ENCODE peak calls at places on chromosomes 7 and 10, in eight cellular contexts. One of them, this sample, is unnamed.

GRCh38 chr7:13988011-13988410 is 1.5 kb downstream of the ETV1 start:
- DNase-seq in activated T-cell treated with anti-CD3 and anti-CD28 coated beads, Interleukin-2, amount 50 U/mL, for 72 hours: no peak
- DNase-seq in GM20000: no peak
- DNase-seq in retina: peak
- DNase-seq in nucleus accumbens: no peak
- DNase-seq in stimulated activated CD4-positive, alpha-beta T cell treated with anti-CD3 and anti-CD28 coated beads, Interleukin-15, amount 100 ng/mL, for 1 hour: no peak
- DNase-seq in K562: no peak
- DNase-seq in left ventricle myocardium inferior: no peak
- DNase-seq in this sample: no peak

GRCh38 chr7:70944516-70944915 is 187.4 kb upstream of the GALNT17 start:
- DNase-seq in left ventricle myocardium inferior: no peak
- DNase-seq in activated T-cell treated with anti-CD3 and anti-CD28 coated beads, Interleukin-2, amount 50 U/mL, for 72 hours: no peak
- DNase-seq in K562: no peak
- DNase-seq in retina: no peak
- DNase-seq in nucleus accumbens: no peak
- DNase-seq in stimulated activated CD4-positive, alpha-beta T cell treated with anti-CD3 and anti-CD28 coated beads, Interleukin-15, amount 100 ng/mL, for 1 hour: no peak
- DNase-seq in GM20000: no peak
- DNase-seq in this sample: no peak

GRCh38 chr10:70838270-70838669 is 22.5 kb downstream of the SGPL1 start:
- DNase-seq in stimulated activated CD4-positive, alpha-beta T cell treated with anti-CD3 and anti-CD28 coated beads, Interleukin-15, amount 100 ng/mL, for 1 hour: no peak
- DNase-seq in activated T-cell treated with anti-CD3 and anti-CD28 coated beads, Interleukin-2, amount 50 U/mL, for 72 hours: no peak
- DNase-seq in left ventricle myocardium inferior: no peak
- DNase-seq in K562: no peak
- DNase-seq in nucleus accumbens: no peak
- DNase-seq in GM20000: no peak
- DNase-seq in retina: no peak
- DNase-seq in this sample: no peak

GRCh38 chr7:7554021-7554432 is 12.7 kb upstream of the MIOS start:
- DNase-seq in GM20000: no peak
- DNase-seq in left ventricle myocardium inferior: no peak
- DNase-seq in stimulated activated CD4-positive, alpha-beta T cell treated with anti-CD3 and anti-CD28 coated beads, Interleukin-15, amount 100 ng/mL, for 1 hour: no peak
- DNase-seq in K562: no peak
- DNase-seq in activated T-cell treated with anti-CD3 and anti-CD28 coated beads, Interleukin-2, amount 50 U/mL, for 72 hours: no peak
- DNase-seq in nucleus accumbens: no peak
- DNase-seq in retina: peak
- DNase-seq in this sample: no peak

GRCh38 chr7:96067321-96067720 is 254.6 kb downstream of the SLC25A13 start:
- DNase-seq in retina: no peak
- DNase-seq in nucleus accumbens: no peak
- DNase-seq in activated T-cell treated with anti-CD3 and anti-CD28 coated beads, Interleukin-2, amount 50 U/mL, for 72 hours: no peak
- DNase-seq in stimulated activated CD4-positive, alpha-beta T cell treated with anti-CD3 and anti-CD28 coated beads, Interleukin-15, amount 100 ng/mL, for 1 hour: no peak
- DNase-seq in GM20000: no peak
- DNase-seq in left ventricle myocardium inferior: no peak
- DNase-seq in K562: no peak
- DNase-seq in this sample: no peak

GRCh38 chr7:73356176-73356575 is 28.2 kb downstream of the FKBP6 start:
- DNase-seq in retina: no peak
- DNase-seq in left ventricle myocardium inferior: no peak
- DNase-seq in activated T-cell treated with anti-CD3 and anti-CD28 coated beads, Interleukin-2, amount 50 U/mL, for 72 hours: no peak
- DNase-seq in K562: no peak
- DNase-seq in GM20000: no peak
- DNase-seq in nucleus accumbens: no peak
- DNase-seq in stimulated activated CD4-positive, alpha-beta T cell treated with anti-CD3 and anti-CD28 coated beads, Interleukin-15, amount 100 ng/mL, for 1 hour: no peak
- DNase-seq in this sample: no peak

GRCh38 chr10:3471927-3472704 is 299.5 kb upstream of the PITRM1 start:
- DNase-seq in left ventricle myocardium inferior: no peak
- DNase-seq in retina: peak
- DNase-seq in nucleus accumbens: peak
- DNase-seq in K562: no peak
- DNase-seq in activated T-cell treated with anti-CD3 and anti-CD28 coated beads, Interleukin-2, amount 50 U/mL, for 72 hours: no peak
- DNase-seq in GM20000: no peak
- DNase-seq in stimulated activated CD4-positive, alpha-beta T cell treated with anti-CD3 and anti-CD28 coated beads, Interleukin-15, amount 100 ng/mL, for 1 hour: no peak
- DNase-seq in this sample: no peak

GRCh38 chr10:20399789-20400188 is 497.3 kb downstream of the NEBL start:
- DNase-seq in left ventricle myocardium inferior: no peak
- DNase-seq in K562: no peak
- DNase-seq in stimulated activated CD4-positive, alpha-beta T cell treated with anti-CD3 and anti-CD28 coated beads, Interleukin-15, amount 100 ng/mL, for 1 hour: no peak
- DNase-seq in nucleus accumbens: no peak
- DNase-seq in GM20000: no peak
- DNase-seq in activated T-cell treated with anti-CD3 and anti-CD28 coated beads, Interleukin-2, amount 50 U/mL, for 72 hours: no peak
- DNase-seq in retina: no peak
- DNase-seq in this sample: no peak

GRCh38 chr10:13803566-13804554 is 217.1 kb downstream of the PRPF18 start:
- DNase-seq in K562: no peak
- DNase-seq in GM20000: no peak
- DNase-seq in nucleus accumbens: no peak
- DNase-seq in activated T-cell treated with anti-CD3 and anti-CD28 coated beads, Interleukin-2, amount 50 U/mL, for 72 hours: no peak
- DNase-seq in left ventricle myocardium inferior: no peak
- DNase-seq in retina: no peak
- DNase-seq in stimulated activated CD4-positive, alpha-beta T cell treated with anti-CD3 and anti-CD28 coated beads, Interleukin-15, amount 100 ng/mL, for 1 hour: no peak
- DNase-seq in this sample: no peak

GRCh38 chr10:71357792-71358265 is 38.8 kb downstream of the SLC29A3 start:
- DNase-seq in retina: no peak
- DNase-seq in left ventricle myocardium inferior: no peak
- DNase-seq in activated T-cell treated with anti-CD3 and anti-CD28 coated beads, Interleukin-2, amount 50 U/mL, for 72 hours: no peak
- DNase-seq in K562: peak
- DNase-seq in GM20000: no peak
- DNase-seq in nucleus accumbens: no peak
- DNase-seq in stimulated activated CD4-positive, alpha-beta T cell treated with anti-CD3 and anti-CD28 coated beads, Interleukin-15, amount 100 ng/mL, for 1 hour: no peak
- DNase-seq in this sample: no peak

GRCh38 chr10:29630205-29631048 is 4.3 kb downstream of the SVIL start:
- DNase-seq in nucleus accumbens: no peak
- DNase-seq in activated T-cell treated with anti-CD3 and anti-CD28 coated beads, Interleukin-2, amount 50 U/mL, for 72 hours: no peak
- DNase-seq in GM20000: no peak
- DNase-seq in left ventricle myocardium inferior: no peak
- DNase-seq in retina: no peak
- DNase-seq in K562: no peak
- DNase-seq in stimulated activated CD4-positive, alpha-beta T cell treated with anti-CD3 and anti-CD28 coated beads, Interleukin-15, amount 100 ng/mL, for 1 hour: no peak
- DNase-seq in this sample: no peak